ENCODE peak calls at places on chromosomes 12 and 14, in nine cellular contexts. S, T, P, Z, L, M, G, J and K are unnamed samples.

GRCh38 chr12:93904124-93904523 is 226.9 kb downstream of the CRADD start:
- DNase-seq in S (no peak), T (no peak), P (no peak), Z (no peak), L (no peak), M (no peak), G (no peak), J (no peak), K (no peak)

GRCh38 chr14:26773906-26774593 is 176.2 kb upstream of the NOVA1 start:
- DNase-seq in S (peak; percentile 22), T (no peak), P (no peak), Z (no peak), L (peak; percentile 80), M (no peak), G (no peak), J (no peak), K (no peak)

GRCh38 chr12:54021432-54022013 is 6.7 kb upstream of the HOXC6 start:
- DNase-seq in S (no peak), T (no peak), P (no peak), Z (no peak), L (no peak), M (no peak), G (no peak), J (no peak), K (no peak)

GRCh38 chr12:14913381-14913781 is 25.0 kb downstream of the ERP27 start:
- DNase-seq in S (peak; percentile 19), T (no peak), P (no peak), Z (no peak), L (peak; percentile 65), M (no peak), G (no peak), J (peak; percentile 8), K (peak; percentile 60)

GRCh38 chr14:105865266-105865903 is 339.0 kb downstream of the TMEM121 start:
- DNase-seq in S (no peak), T (no peak), P (no peak), Z (peak; percentile 4), L (no peak), M (no peak), G (peak; percentile 3), J (no peak), K (no peak)

GRCh38 chr14:73729015-73729330 is 14.8 kb upstream of the PNMA1 start:
- DNase-seq in S (no peak), T (no peak), P (no peak), Z (no peak), L (no peak), M (no peak), G (no peak), J (no peak), K (no peak)

GRCh38 chr12:19799216-19799615 is 359.9 kb downstream of the AEBP2 start:
- DNase-seq in S (peak; percentile 95), T (no peak), P (no peak), Z (no peak), L (peak; percentile 73), M (no peak), G (no peak), J (no peak), K (no peak)

GRCh38 chr12:80211671-80212070 is 112.3 kb downstream of the OTOGL start:
- DNase-seq in S (no peak), T (no peak), P (no peak), Z (no peak), L (no peak), M (no peak), G (no peak), J (no peak), K (no peak)

GRCh38 chr14:89794096-89794495 is 160.4 kb downstream of the EFCAB11 start:
- DNase-seq in S (no peak), T (no peak), P (no peak), Z (peak; percentile 52), L (no peak), M (no peak), G (peak; percentile 58), J (no peak), K (peak; percentile 86)

GRCh38 chr12:48182659-48183058 is 785 bp upstream of the CCDC184 start:
- DNase-seq in S (no peak), T (no peak), P (no peak), Z (no peak), L (no peak), M (no peak), G (no peak), J (no peak), K (no peak)

GRCh38 chr14:104602315-104602932 is 2.1 kb downstream of the TMEM179 start:
- DNase-seq in S (no peak), T (no peak), P (no peak), Z (no peak), L (no peak), M (no peak), G (no peak), J (no peak), K (no peak)
- H3K27me3 ChIP-seq in S (peaks cover 9% of the 10 kb centered on the region), T (no peaks in the 10 kb centered on the region), P (peaks cover 55% of the 10 kb centered on the region), Z (peaks cover 78% of the 10 kb centered on the region), L (peaks cover 47% of the 10 kb centered on the region), M (peaks cover 3% of the 10 kb centered on the region), G (peaks cover 20% of the 10 kb centered on the region), J (peaks cover 51% of the 10 kb centered on the region), K (no peaks in the 10 kb centered on the region)

DNA sequence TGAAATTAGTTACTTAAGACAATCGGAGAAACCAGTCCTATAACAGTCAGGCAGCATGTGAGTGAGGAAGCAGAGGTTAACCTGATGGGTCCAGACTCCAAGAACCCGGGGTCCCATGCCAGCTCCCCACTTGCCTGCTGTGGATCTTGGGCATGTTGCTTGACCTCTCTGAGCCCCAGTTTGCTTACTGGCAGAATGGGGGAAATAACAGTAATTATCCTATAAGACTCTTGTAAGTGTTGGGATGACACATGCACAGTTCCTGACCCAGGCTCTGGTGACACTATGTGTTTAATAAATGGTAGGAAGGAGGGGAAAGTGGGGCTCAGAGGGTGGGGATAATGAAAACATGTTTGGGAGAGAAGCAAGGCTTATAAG is 56.8 kb downstream of the RPH3A start:
- DNase-seq in S (no peak), T (no peak), P (no peak), Z (no peak), L (no peak), M (no peak), G (no peak), J (no peak), K (no peak)
- H3K27me3 ChIP-seq in S (peaks cover 4% of the 10 kb centered on the region), T (no peaks in the 10 kb centered on the region), P (peaks cover 9% of the 10 kb centered on the region), Z (peaks cover 14% of the 10 kb centered on the region), L (peaks cover 32% of the 10 kb centered on the region), M (no peaks in the 10 kb centered on the region), G (peaks cover 4% of the 10 kb centered on the region), J (peaks cover 41% of the 10 kb centered on the region), K (no peaks in the 10 kb centered on the region)

GRCh38 chr12:21852251-21852650 is 77.7 kb upstream of the KCNJ8 start:
- DNase-seq in S (peak; percentile 71), T (no peak), P (no peak), Z (no peak), L (peak; percentile 84), M (no peak), G (no peak), J (no peak), K (no peak)

GRCh38 chr12:21849878-21850277 is 75.4 kb upstream of the KCNJ8 start:
- DNase-seq in S (no peak), T (no peak), P (no peak), Z (no peak), L (no peak), M (no peak), G (no peak), J (peak; percentile 12), K (no peak)

GRCh38 chr12:21850419-21850818 is 75.9 kb upstream of the KCNJ8 start:
- DNase-seq in S (no peak), T (no peak), P (no peak), Z (no peak), L (no peak), M (no peak), G (no peak), J (no peak), K (no peak)

GRCh38 chr12:21848192-21848591 is 73.7 kb upstream of the KCNJ8 start:
- DNase-seq in S (no peak), T (no peak), P (no peak), Z (no peak), L (no peak), M (no peak), G (no peak), J (no peak), K (no peak)

DNA sequence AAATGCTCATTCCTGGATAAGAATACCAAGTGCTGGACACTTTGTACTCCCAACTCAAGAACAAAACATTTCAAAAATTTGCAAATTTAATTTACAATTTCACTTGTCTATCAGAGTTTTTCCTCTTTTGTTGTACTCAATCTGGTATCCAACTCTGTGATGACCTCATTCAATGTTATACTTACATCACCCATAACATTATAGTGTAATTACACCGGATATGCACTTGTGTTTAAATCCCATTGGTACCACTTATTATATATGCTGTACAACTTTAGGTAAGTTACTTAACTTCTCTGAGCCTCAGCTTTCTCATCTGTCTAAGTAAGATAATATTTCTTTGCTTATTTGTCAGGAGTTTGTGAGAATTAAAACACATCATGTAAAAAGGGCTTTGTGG is 76.6 kb upstream of the KCNJ8 start:
- DNase-seq in S (no peak), T (no peak), P (no peak), Z (no peak), L (no peak), M (no peak), G (no peak), J (no peak), K (no peak)
- H3K27me3 ChIP-seq in S (no peaks in the 10 kb centered on the region), T (no peaks in the 10 kb centered on the region), P (no peaks in the 10 kb centered on the region), Z (no peaks in the 10 kb centered on the region), L (no peaks in the 10 kb centered on the region), M (no peaks in the 10 kb centered on the region), G (no peaks in the 10 kb centered on the region), J (no peaks in the 10 kb centered on the region), K (no peaks in the 10 kb centered on the region)

GRCh38 chr14:38257500-38257899 is 1.6 kb upstream of the CLEC14A start:
- DNase-seq in S (peak; percentile 22), T (no peak), P (no peak), Z (no peak), L (peak; percentile 25), M (no peak), G (no peak), J (no peak), K (no peak)
- H3K27me3 ChIP-seq in S (no peaks in the 10 kb centered on the region), T (peaks cover 3% of the 10 kb centered on the region), P (peaks cover 23% of the 10 kb centered on the region), Z (peaks cover 22% of the 10 kb centered on the region), L (no peaks in the 10 kb centered on the region), M (no peaks in the 10 kb centered on the region), G (peaks cover 11% of the 10 kb centered on the region), J (no peaks in the 10 kb centered on the region), K (no peaks in the 10 kb centered on the region)